ENCODE peak calls at places on chromosome 5, in nine cellular contexts. Z, E, P, S, X, G, Q, I and O are unnamed samples. For H3K4me1, the result is how much of the 10 kb centered on the place peaks cover.

GRCh38 chr5:98401645-98402044 is 371.8 kb upstream of the RGMB start:
- DNase-seq in Z (no peak), E (no peak), P (no peak), S (no peak), X (no peak), G (no peak), Q (no peak), I (no peak), O (no peak)

GRCh38 chr5:67481362-67481761 is 284.8 kb upstream of the CD180 start:
- DNase-seq in Z (no peak), E (no peak), P (no peak), S (no peak), X (no peak), G (no peak), Q (no peak), I (no peak), O (no peak)

GRCh38 chr5:79536193-79536906 is 22.4 kb upstream of the HOMER1 start:
- DNase-seq in Z (no peak), E (no peak), P (no peak), S (no peak), X (no peak), G (no peak), Q (no peak), I (no peak), O (no peak)

GRCh38 chr5:6378128-6379023 is at the start of gene MED10:
- DNase-seq in Z (peak), E (peak), P (peak), S (peak), X (peak), G (peak), Q (peak), I (peak), O (peak)

GRCh38 chr5:43702815-43703214 is 99.8 kb downstream of the NNT start:
- DNase-seq in Z (no peak), E (no peak), P (peak), S (no peak), X (no peak), G (no peak), Q (no peak), I (no peak), O (no peak)

GRCh38 chr5:96331210-96331609 is 101.8 kb downstream of the PCSK1 start:
- DNase-seq in Z (no peak), E (no peak), P (no peak), S (no peak), X (no peak), G (no peak), Q (no peak), I (no peak), O (no peak)

GRCh38 chr5:120479066-120479465 is 15.0 kb downstream of the PRR16 start:
- DNase-seq in Z (no peak), E (no peak), P (no peak), S (no peak), X (no peak), G (no peak), Q (no peak), I (no peak), O (no peak)

GRCh38 chr5:68845121-68845520 is 248.7 kb upstream of the SLC30A5 start:
- DNase-seq in Z (no peak), E (no peak), P (no peak), S (no peak), X (no peak), G (no peak), Q (no peak), I (no peak), O (no peak)

GRCh38 chr5:24621809-24622208 is 23.0 kb downstream of the CDH10 start:
- DNase-seq in Z (no peak), E (no peak), P (peak), S (no peak), X (no peak), G (peak), Q (peak), I (no peak), O (peak)

GRCh38 chr5:10849278-10849677 is 88.2 kb upstream of the DAP start:
- DNase-seq in Z (no peak), E (no peak), P (no peak), S (no peak), X (no peak), G (no peak), Q (no peak), I (no peak), O (no peak)

GRCh38 chr5:141084487-141084989 is 9.9 kb upstream of the PCDHB2 start:
- DNase-seq in Z (no peak), E (no peak), P (peak), S (peak), X (peak), G (no peak), Q (no peak), I (peak), O (peak)

GRCh38 chr5:141701341-141702119 is 19.5 kb upstream of the ARAP3 start:
- DNase-seq in Z (peak), E (no peak), P (no peak), S (no peak), X (no peak), G (no peak), Q (no peak), I (no peak), O (no peak)

GRCh38 chr5:102893942-102894341 is 138.8 kb downstream of the PAM start:
- DNase-seq in Z (no peak), E (no peak), P (peak), S (no peak), X (no peak), G (no peak), Q (no peak), I (no peak), O (no peak)

GRCh38 chr5:158765407-158765806 is 334.3 kb downstream of the EBF1 start:
- DNase-seq in Z (no peak), E (no peak), P (no peak), S (no peak), X (no peak), G (no peak), Q (no peak), I (no peak), O (no peak)

GRCh38 chr5:72597456-72597948 is 90.3 kb upstream of the ZNF366 start:
- DNase-seq in Z (no peak), E (no peak), P (peak), S (no peak), X (no peak), G (peak), Q (no peak), I (no peak), O (peak)

GRCh38 chr5:154481584-154482381 is 3.8 kb upstream of the HAND1 start:
- DNase-seq in Z (no peak), E (no peak), P (no peak), S (no peak), X (no peak), G (no peak), Q (no peak), I (no peak), O (no peak)

GRCh38 chr5:154482528-154483449 is 4.8 kb upstream of the HAND1 start:
- DNase-seq in Z (no peak), E (no peak), P (no peak), S (no peak), X (no peak), G (no peak), Q (no peak), I (no peak), O (peak)

GRCh38 chr5:154485092-154485491 is 7.1 kb upstream of the HAND1 start:
- DNase-seq in Z (no peak), E (no peak), P (no peak), S (no peak), X (no peak), G (no peak), Q (no peak), I (no peak), O (no peak)

GRCh38 chr5:154484393-154484944 is 6.4 kb upstream of the HAND1 start:
- DNase-seq in Z (no peak), E (no peak), P (no peak), S (no peak), X (no peak), G (no peak), Q (no peak), I (no peak), O (no peak)

GRCh38 chr5:154483654-154484392 is 5.8 kb upstream of the HAND1 start:
- DNase-seq in Z (no peak), E (no peak), P (no peak), S (no peak), X (no peak), G (no peak), Q (no peak), I (no peak), O (no peak)
- H3K4me1 ChIP-seq in Z (under half), E (under half), P (under half), S (under half), X (under half), G (under half), Q (under half), I (under half), O (half or more)

DNA sequence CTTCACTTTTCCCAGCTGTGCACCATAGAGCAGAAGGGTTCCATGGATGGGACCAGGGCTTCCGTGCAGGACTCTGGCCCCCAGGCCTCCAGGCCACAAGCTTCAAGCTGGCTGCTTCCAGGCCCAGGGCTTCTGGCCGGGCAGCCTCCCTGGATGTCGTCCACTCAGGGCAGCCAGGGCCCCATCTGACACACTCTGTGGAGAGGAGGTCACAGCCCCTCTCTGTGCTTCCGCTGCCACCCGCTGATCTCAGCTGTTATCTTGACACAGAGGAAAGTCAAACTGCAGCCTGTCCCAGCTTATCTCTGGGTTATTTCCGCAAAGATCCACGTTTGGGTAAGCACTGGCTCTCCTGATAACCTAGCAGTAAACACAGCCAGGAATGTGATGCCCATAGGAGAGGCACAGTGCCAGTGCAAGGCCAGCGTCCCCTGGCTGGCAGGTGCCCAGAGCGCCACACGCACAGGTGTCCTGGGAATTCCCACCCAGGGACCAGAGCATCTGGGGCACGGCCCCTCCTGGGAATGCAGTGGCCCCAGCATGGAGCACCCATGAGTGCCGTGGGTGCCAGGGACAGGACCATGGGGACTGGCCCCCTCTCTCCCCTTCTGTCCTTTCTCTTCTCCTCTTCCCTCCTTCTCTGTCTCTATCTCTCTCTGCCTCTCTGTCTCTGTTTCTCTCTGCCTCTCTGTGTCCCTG is 15.6 kb upstream of the SLC6A19 start:
- DNase-seq in Z (peak), E (no peak), P (no peak), S (no peak), X (no peak), G (no peak), Q (peak), I (no peak), O (peak)
- H3K4me1 ChIP-seq in Z (under half), E (under half), P (under half), S (under half), X (under half), G (under half), Q (under half), I (under half), O (half or more)

GRCh38 chr5:14417232-14417730 is 164.3 kb upstream of the OTULINL start:
- DNase-seq in Z (no peak), E (no peak), P (peak), S (no peak), X (no peak), G (no peak), Q (no peak), I (no peak), O (no peak)
- H3K4me1 ChIP-seq in Z (under half), E (under half), P (under half), S (under half), X (under half), G (under half), Q (under half), I (under half), O (under half)

GRCh38 chr5:92330365-92330764 is 947.2 kb upstream of the ARRDC3 start:
- DNase-seq in Z (no peak), E (no peak), P (no peak), S (no peak), X (no peak), G (no peak), Q (no peak), I (no peak), O (no peak)
- H3K4me1 ChIP-seq in Z (under half), E (under half), P (under half), S (under half), X (under half), G (under half), Q (under half), I (under half), O (under half)

GRCh38 chr5:113124914-113125313 is 148.3 kb downstream of the DCP2 start:
- DNase-seq in Z (no peak), E (no peak), P (no peak), S (no peak), X (no peak), G (no peak), Q (no peak), I (no peak), O (no peak)
- H3K4me1 ChIP-seq in Z (under half), E (under half), P (under half), S (under half), X (under half), G (under half), Q (under half), I (under half), O (under half)

DNA sequence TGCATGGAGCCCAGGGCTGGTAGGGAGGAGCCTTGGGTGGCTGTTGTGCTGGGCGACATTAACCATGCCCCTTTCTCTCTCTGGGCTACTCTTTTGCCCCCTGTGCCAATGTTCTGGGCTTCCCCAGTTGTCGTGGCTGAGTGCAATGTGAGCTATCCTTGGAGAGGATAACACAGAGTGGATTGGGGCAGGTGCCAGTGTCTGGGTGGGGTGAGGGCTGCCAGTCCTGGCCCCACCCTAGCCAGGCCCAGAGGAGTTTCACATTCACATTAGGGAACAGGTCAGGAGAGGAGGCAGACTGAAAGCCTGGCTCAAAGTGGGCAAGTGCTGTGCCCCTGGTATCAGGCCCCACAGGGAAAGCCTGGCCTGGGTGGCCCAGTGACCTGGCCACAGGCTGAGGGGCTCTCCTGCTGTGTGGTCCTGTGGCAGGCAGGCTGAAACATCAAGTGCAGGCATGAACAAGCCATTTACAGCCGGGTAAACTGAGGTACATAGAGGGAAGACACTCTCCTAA is 7.5 kb upstream of the NDST1 start:
- DNase-seq in Z (no peak), E (no peak), P (no peak), S (no peak), X (no peak), G (peak), Q (peak), I (no peak), O (no peak)
- H3K4me1 ChIP-seq in Z (half or more), E (under half), P (under half), S (under half), X (half or more), G (half or more), Q (half or more), I (under half), O (half or more)

DNA sequence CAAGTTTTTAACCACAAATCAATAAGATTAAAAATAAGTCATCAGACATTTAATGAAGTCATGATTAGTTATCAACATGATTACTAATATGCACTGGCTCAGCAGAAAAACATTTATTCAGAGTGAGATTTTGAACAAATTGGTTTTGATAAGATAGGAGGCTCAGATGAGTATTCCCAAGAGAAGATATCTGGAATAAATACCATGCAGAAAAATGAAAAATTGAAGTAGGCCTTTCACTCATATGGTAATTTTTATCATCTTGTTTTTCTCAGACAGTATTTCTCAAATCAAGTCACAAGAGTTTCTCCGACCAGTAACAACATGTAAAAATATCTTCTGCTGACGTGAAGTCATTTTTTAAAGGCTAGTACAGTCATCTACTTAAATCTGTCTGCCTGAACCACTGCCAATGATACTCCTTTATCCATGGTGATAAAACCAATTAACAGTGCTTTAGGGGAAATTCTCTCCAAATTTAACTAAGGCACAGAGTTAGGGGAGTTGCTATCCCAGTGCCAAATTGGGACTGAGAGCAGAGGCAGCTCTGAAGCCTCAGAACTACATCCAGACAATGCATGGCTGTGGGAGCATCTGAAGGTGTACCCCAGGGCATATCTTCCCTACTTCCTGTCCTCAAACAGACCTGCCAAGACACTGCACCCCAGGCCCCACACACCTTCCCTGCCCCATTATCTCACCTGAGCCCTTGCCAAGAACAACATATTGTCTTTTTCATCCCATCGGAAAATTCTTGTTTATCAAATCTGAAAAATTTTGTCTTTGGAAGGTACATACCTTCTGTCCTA is 105.5 kb upstream of the TSLP start:
- DNase-seq in Z (no peak), E (no peak), P (no peak), S (no peak), X (no peak), G (no peak), Q (no peak), I (no peak), O (no peak)
- H3K4me1 ChIP-seq in Z (under half), E (under half), P (under half), S (under half), X (under half), G (under half), Q (under half), I (under half), O (under half)

DNA sequence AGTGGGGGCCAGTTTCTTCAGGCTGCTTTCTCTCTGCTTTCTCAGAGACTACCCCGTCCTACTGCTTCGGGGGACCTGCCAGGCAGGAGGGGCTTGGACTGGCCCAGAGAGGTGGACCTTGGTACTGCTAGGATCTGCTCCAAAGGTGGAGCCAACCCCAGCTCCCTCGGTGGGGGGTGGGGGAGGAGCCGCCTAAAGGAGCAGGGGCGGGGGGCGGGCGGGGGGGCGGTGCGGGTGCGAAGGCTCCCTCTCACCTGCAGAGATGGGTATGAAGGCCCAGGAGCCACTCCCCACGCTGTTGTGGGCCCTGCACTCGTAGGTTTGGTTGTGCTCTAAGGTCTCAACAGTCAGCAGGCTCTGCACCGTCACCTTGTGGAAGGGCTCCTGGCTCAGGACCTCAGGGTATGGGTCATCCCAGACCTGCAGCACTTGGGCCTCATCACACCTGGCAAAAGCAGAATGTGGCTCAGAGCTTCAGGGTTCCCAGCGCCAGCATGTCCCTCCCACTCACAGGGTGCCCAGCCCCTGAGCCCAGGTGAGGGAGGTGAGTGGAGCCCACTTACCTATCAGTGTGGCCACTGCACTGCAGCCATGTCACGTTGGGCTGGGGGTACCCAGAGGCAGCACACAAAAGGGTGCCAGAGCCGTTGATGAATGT is 16.6 kb downstream of the CSF1R start:
- DNase-seq in Z (no peak), E (no peak), P (no peak), S (no peak), X (peak), G (no peak), Q (no peak), I (no peak), O (no peak)
- H3K4me1 ChIP-seq in Z (under half), E (under half), P (under half), S (under half), X (under half), G (under half), Q (under half), I (under half), O (under half)

GRCh38 chr5:124650960-124651662 is 95.3 kb downstream of the ZNF608 start:
- DNase-seq in Z (no peak), E (no peak), P (no peak), S (no peak), X (no peak), G (no peak), Q (no peak), I (no peak), O (no peak)
- H3K4me1 ChIP-seq in Z (half or more), E (under half), P (under half), S (under half), X (under half), G (half or more), Q (under half), I (under half), O (half or more)